ENCODE peak calls at places on chromosome 2, in four cellular contexts. One of them, this sample, is unnamed.
A peak's percentile ranks its signal among the peaks of the same experiment; 100 is the strongest.

GRCh38 chr2:240922234-240922981 is 16.3 kb downstream of the CROCC2 start:
- DNase-seq in HEK293T: no peak
- DNase-seq in uterus: peak; percentile 13
- DNase-seq in Right ventricle myocardium superior: peak; percentile 22
- DNase-seq in this sample: no peak

GRCh38 chr2:128547667-128548066 is 229.0 kb upstream of the HS6ST1 start:
- DNase-seq in HEK293T: no peak
- DNase-seq in uterus: no peak
- DNase-seq in Right ventricle myocardium superior: no peak
- DNase-seq in this sample: no peak

GRCh38 chr2:218991674-218992168 is 1.5 kb downstream of the CRYBA2 start:
- DNase-seq in HEK293T: no peak
- DNase-seq in uterus: no peak
- DNase-seq in Right ventricle myocardium superior: no peak
- DNase-seq in this sample: no peak

GRCh38 chr2:101729521-101730190 is 32.1 kb downstream of the MAP4K4 start:
- DNase-seq in HEK293T: no peak
- DNase-seq in uterus: no peak
- DNase-seq in Right ventricle myocardium superior: no peak
- DNase-seq in this sample: no peak

GRCh38 chr2:212387146-212387545 is 151.5 kb downstream of the ERBB4 start:
- DNase-seq in HEK293T: no peak
- DNase-seq in uterus: no peak
- DNase-seq in Right ventricle myocardium superior: no peak
- DNase-seq in this sample: no peak

GRCh38 chr2:236678307-236678975 is 108.8 kb downstream of the ACKR3 start:
- DNase-seq in HEK293T: no peak
- DNase-seq in uterus: no peak
- DNase-seq in Right ventricle myocardium superior: no peak
- DNase-seq in this sample: no peak

GRCh38 chr2:20600756-20601325 is 50.1 kb downstream of the HS1BP3 start:
- DNase-seq in HEK293T: no peak
- DNase-seq in uterus: no peak
- DNase-seq in Right ventricle myocardium superior: no peak
- DNase-seq in this sample: no peak

GRCh38 chr2:190911813-190912212 is 31.2 kb downstream of the GLS start:
- DNase-seq in HEK293T: no peak
- DNase-seq in uterus: no peak
- DNase-seq in Right ventricle myocardium superior: no peak
- DNase-seq in this sample: no peak

GRCh38 chr2:58923869-58924268 is 682.7 kb upstream of the FANCL start:
- DNase-seq in HEK293T: no peak
- DNase-seq in uterus: no peak
- DNase-seq in Right ventricle myocardium superior: no peak
- DNase-seq in this sample: no peak

GRCh38 chr2:8679827-8680731 is 1.8 kb upstream of the ID2 start:
- DNase-seq in HEK293T: no peak
- DNase-seq in uterus: peak; percentile 27
- DNase-seq in Right ventricle myocardium superior: peak; percentile 59
- DNase-seq in this sample: no peak

GRCh38 chr2:160252278-160252887 is 52.3 kb upstream of the ITGB6 start:
- DNase-seq in HEK293T: peak; percentile 33
- DNase-seq in uterus: no peak
- DNase-seq in Right ventricle myocardium superior: no peak
- DNase-seq in this sample: no peak

GRCh38 chr2:24984912-24985311 is 13.2 kb upstream of the DNAJC27 start:
- DNase-seq in HEK293T: no peak
- DNase-seq in uterus: peak; percentile 64
- DNase-seq in Right ventricle myocardium superior: peak; percentile 50
- DNase-seq in this sample: no peak

GRCh38 chr2:37376421-37377186 is 32.2 kb downstream of the QPCT start:
- DNase-seq in HEK293T: peak; percentile 64
- DNase-seq in uterus: peak; percentile 76
- DNase-seq in Right ventricle myocardium superior: no peak
- DNase-seq in this sample: no peak

GRCh38 chr2:66048667-66049066 is 386.3 kb upstream of the MEIS1 start:
- DNase-seq in HEK293T: no peak
- DNase-seq in uterus: no peak
- DNase-seq in Right ventricle myocardium superior: no peak
- DNase-seq in this sample: no peak

GRCh38 chr2:234467289-234467688 is 29.6 kb downstream of the ARL4C start:
- DNase-seq in HEK293T: no peak
- DNase-seq in uterus: no peak
- DNase-seq in Right ventricle myocardium superior: no peak
- DNase-seq in this sample: no peak

GRCh38 chr2:26757873-26758789 is 6.0 kb upstream of the SLC35F6 start:
- DNase-seq in HEK293T: no peak
- DNase-seq in uterus: peak; percentile 46
- DNase-seq in Right ventricle myocardium superior: peak; percentile 10
- DNase-seq in this sample: peak; percentile 54

GRCh38 chr2:134536312-134536711 is 182.5 kb downstream of the TMEM163 start:
- DNase-seq in HEK293T: no peak
- DNase-seq in uterus: no peak
- DNase-seq in Right ventricle myocardium superior: no peak
- DNase-seq in this sample: no peak

GRCh38 chr2:160062283-160063005 is at the start of gene PLA2R1:
- DNase-seq in HEK293T: no peak
- DNase-seq in uterus: peak; percentile 74
- DNase-seq in Right ventricle myocardium superior: peak; percentile 71
- DNase-seq in this sample: no peak

GRCh38 chr2:95296036-95296435 is 1.1 kb upstream of the KCNIP3 start:
- DNase-seq in HEK293T: no peak
- DNase-seq in uterus: no peak
- DNase-seq in Right ventricle myocardium superior: no peak
- DNase-seq in this sample: no peak

This sample was measured in iPS DF 6.9.